ENCODE peak calls at places on chromosome 6, in four cellular contexts. One of them, this sample, is unnamed.
A peak's percentile ranks its signal among the peaks of the same experiment; 100 is the strongest.

GRCh38 chr6:154478021-154478651 is 32.3 kb downstream of the CNKSR3 start:
- DNase-seq in adipocyte: peak; percentile 45
- DNase-seq in right cardiac atrium: no peak
- DNase-seq in memory B cell: no peak
- DNase-seq in this sample: no peak

GRCh38 chr6:166579234-166579575 is 7.3 kb downstream of the RAMACL start:
- DNase-seq in adipocyte: no peak
- DNase-seq in right cardiac atrium: no peak
- DNase-seq in memory B cell: no peak
- DNase-seq in this sample: no peak

GRCh38 chr6:35081426-35081851 is 59.7 kb downstream of the TCP11 start:
- DNase-seq in adipocyte: no peak
- DNase-seq in right cardiac atrium: no peak
- DNase-seq in memory B cell: no peak
- DNase-seq in this sample: no peak

GRCh38 chr6:27126815-27127537 is 120.5 kb upstream of the PRSS16 start:
- DNase-seq in adipocyte: peak; percentile 98
- DNase-seq in right cardiac atrium: peak; percentile 91
- DNase-seq in memory B cell: peak; percentile 77
- DNase-seq in this sample: no peak

GRCh38 chr6:89708316-89708715 is 69.8 kb upstream of the LYRM2 start:
- DNase-seq in adipocyte: no peak
- DNase-seq in right cardiac atrium: no peak
- DNase-seq in memory B cell: no peak
- DNase-seq in this sample: no peak

GRCh38 chr6:31493875-31494694 is 3.9 kb upstream of the MICB start:
- DNase-seq in adipocyte: peak; percentile 95
- DNase-seq in right cardiac atrium: peak; percentile 82
- DNase-seq in memory B cell: peak; percentile 65
- DNase-seq in this sample: no peak

GRCh38 chr6:26199057-26199772 is 112.0 kb downstream of the HFE start:
- DNase-seq in adipocyte: peak; percentile 95
- DNase-seq in right cardiac atrium: peak; percentile 67
- DNase-seq in memory B cell: peak; percentile 86
- DNase-seq in this sample: peak; percentile 92

GRCh38 chr6:37917568-37917967 is 98.0 kb downstream of the ZFAND3 start:
- DNase-seq in adipocyte: no peak
- DNase-seq in right cardiac atrium: no peak
- DNase-seq in memory B cell: no peak
- DNase-seq in this sample: no peak

GRCh38 chr6:145067430-145067829 is 667.9 kb downstream of the EPM2A start:
- DNase-seq in adipocyte: peak; percentile 61
- DNase-seq in right cardiac atrium: no peak
- DNase-seq in memory B cell: no peak
- DNase-seq in this sample: no peak

GRCh38 chr6:72984981-72985665 is 240.2 kb downstream of the KHDC1L start:
- DNase-seq in adipocyte: peak; percentile 27
- DNase-seq in right cardiac atrium: no peak
- DNase-seq in memory B cell: no peak
- DNase-seq in this sample: no peak

GRCh38 chr6:77021232-77021631 is 442.1 kb downstream of the HTR1B start:
- DNase-seq in adipocyte: peak; percentile 46
- DNase-seq in right cardiac atrium: no peak
- DNase-seq in memory B cell: no peak
- DNase-seq in this sample: no peak

GRCh38 chr6:71043902-71044301 is 87.0 kb upstream of the B3GAT2 start:
- DNase-seq in adipocyte: no peak
- DNase-seq in right cardiac atrium: no peak
- DNase-seq in memory B cell: no peak
- DNase-seq in this sample: no peak

GRCh38 chr6:139820191-139820590 is 445.7 kb upstream of the CITED2 start:
- DNase-seq in adipocyte: peak; percentile 32
- DNase-seq in right cardiac atrium: no peak
- DNase-seq in memory B cell: no peak
- DNase-seq in this sample: no peak

GRCh38 chr6:158068893-158069799 is 87.5 kb downstream of the SYNJ2 start:
- DNase-seq in adipocyte: peak; percentile 45
- DNase-seq in right cardiac atrium: peak; percentile 66
- DNase-seq in memory B cell: no peak
- DNase-seq in this sample: no peak

GRCh38 chr6:159761135-159761872 is 541 bp upstream of the ACAT2 start:
- DNase-seq in adipocyte: no peak
- DNase-seq in right cardiac atrium: peak; percentile 37
- DNase-seq in memory B cell: no peak
- DNase-seq in this sample: no peak

GRCh38 chr6:152603911-152604310 is 33.3 kb downstream of the SYNE1 start:
- DNase-seq in adipocyte: no peak
- DNase-seq in right cardiac atrium: no peak
- DNase-seq in memory B cell: no peak
- DNase-seq in this sample: no peak

GRCh38 chr6:158381214-158381613 is 68.9 kb downstream of the TULP4 start:
- DNase-seq in adipocyte: no peak
- DNase-seq in right cardiac atrium: no peak
- DNase-seq in memory B cell: no peak
- DNase-seq in this sample: peak; percentile 34

GRCh38 chr6:116876635-116877611 is at the start of gene RFX6:
- DNase-seq in adipocyte: no peak
- DNase-seq in right cardiac atrium: no peak
- DNase-seq in memory B cell: no peak
- DNase-seq in this sample: no peak

GRCh38 chr6:30821862-30822784 is 62.2 kb upstream of the DDR1 start:
- DNase-seq in adipocyte: peak; percentile 71
- DNase-seq in right cardiac atrium: no peak
- DNase-seq in memory B cell: peak; percentile 48
- DNase-seq in this sample: no peak

This sample was measured in retinal pigment epithelial cell.